ENCODE peak calls at places on chromosomes 2 and 18, in five cellular contexts. One of them, this sample, is unnamed. For H3K4me1, the result is how much of the 10 kb centered on the place peaks cover.

GRCh38 chr2:174826051-174826450 is 61.8 kb upstream of the CHRNA1 start:
- DNase-seq in naive thymus-derived CD4-positive, alpha-beta T cell: no peak
- DNase-seq in OCI-LY7: no peak
- DNase-seq in HCT116: no peak
- DNase-seq in body of pancreas: no peak
- DNase-seq in this sample: no peak

GRCh38 chr2:148802448-148803220 is 72.4 kb upstream of the KIF5C start:
- DNase-seq in naive thymus-derived CD4-positive, alpha-beta T cell: no peak
- DNase-seq in OCI-LY7: no peak
- DNase-seq in HCT116: no peak
- DNase-seq in body of pancreas: no peak
- DNase-seq in this sample: no peak

GRCh38 chr2:196145256-196145655 is 26.1 kb downstream of the STK17B start:
- DNase-seq in naive thymus-derived CD4-positive, alpha-beta T cell: peak
- DNase-seq in OCI-LY7: no peak
- DNase-seq in HCT116: no peak
- DNase-seq in body of pancreas: no peak
- DNase-seq in this sample: no peak

GRCh38 chr18:57737661-57738060 is 65.5 kb downstream of the ATP8B1 start:
- DNase-seq in naive thymus-derived CD4-positive, alpha-beta T cell: no peak
- DNase-seq in OCI-LY7: no peak
- DNase-seq in HCT116: no peak
- DNase-seq in body of pancreas: peak
- DNase-seq in this sample: peak

GRCh38 chr2:240922234-240922981 is 16.3 kb downstream of the CROCC2 start:
- DNase-seq in naive thymus-derived CD4-positive, alpha-beta T cell: no peak
- DNase-seq in OCI-LY7: no peak
- DNase-seq in HCT116: no peak
- DNase-seq in body of pancreas: peak
- DNase-seq in this sample: no peak

GRCh38 chr2:191250400-191250799 is 5.2 kb downstream of the MYO1B start:
- DNase-seq in naive thymus-derived CD4-positive, alpha-beta T cell: no peak
- DNase-seq in OCI-LY7: no peak
- DNase-seq in HCT116: no peak
- DNase-seq in body of pancreas: no peak
- DNase-seq in this sample: peak

GRCh38 chr2:24508878-24509277 is 17.8 kb downstream of the NCOA1 start:
- DNase-seq in naive thymus-derived CD4-positive, alpha-beta T cell: no peak
- DNase-seq in OCI-LY7: no peak
- DNase-seq in HCT116: no peak
- DNase-seq in body of pancreas: no peak
- DNase-seq in this sample: peak

GRCh38 chr18:159037-159652 is 788 bp downstream of the USP14 start:
- DNase-seq in naive thymus-derived CD4-positive, alpha-beta T cell: no peak
- DNase-seq in OCI-LY7: peak
- DNase-seq in HCT116: no peak
- DNase-seq in body of pancreas: no peak
- DNase-seq in this sample: peak

GRCh38 chr2:7725132-7725849 is 808.1 kb downstream of the RNF144A start:
- DNase-seq in naive thymus-derived CD4-positive, alpha-beta T cell: peak
- DNase-seq in OCI-LY7: peak
- DNase-seq in HCT116: no peak
- DNase-seq in body of pancreas: no peak
- DNase-seq in this sample: peak

GRCh38 chr2:60652822-60653315 is 99.4 kb upstream of the BCL11A start:
- DNase-seq in naive thymus-derived CD4-positive, alpha-beta T cell: no peak
- DNase-seq in OCI-LY7: no peak
- DNase-seq in HCT116: no peak
- DNase-seq in body of pancreas: no peak
- DNase-seq in this sample: no peak

GRCh38 chr2:153917570-153917969 is 45.8 kb downstream of the GALNT13 start:
- DNase-seq in naive thymus-derived CD4-positive, alpha-beta T cell: no peak
- DNase-seq in OCI-LY7: no peak
- DNase-seq in HCT116: no peak
- DNase-seq in body of pancreas: no peak
- DNase-seq in this sample: no peak

GRCh38 chr2:67516358-67516757 is 119.2 kb downstream of the ETAA1 start:
- DNase-seq in naive thymus-derived CD4-positive, alpha-beta T cell: no peak
- DNase-seq in OCI-LY7: no peak
- DNase-seq in HCT116: no peak
- DNase-seq in body of pancreas: no peak
- DNase-seq in this sample: no peak

GRCh38 chr2:240468300-240469238 is 33.1 kb downstream of the GPC1 start:
- DNase-seq in naive thymus-derived CD4-positive, alpha-beta T cell: no peak
- DNase-seq in OCI-LY7: no peak
- DNase-seq in HCT116: no peak
- DNase-seq in body of pancreas: no peak
- DNase-seq in this sample: no peak

GRCh38 chr2:212147921-212148513 is 390.6 kb downstream of the ERBB4 start:
- DNase-seq in naive thymus-derived CD4-positive, alpha-beta T cell: no peak
- DNase-seq in OCI-LY7: peak
- DNase-seq in HCT116: no peak
- DNase-seq in body of pancreas: no peak
- DNase-seq in this sample: peak

GRCh38 chr2:222485367-222486211 is 61.2 kb downstream of the SGPP2 start:
- DNase-seq in naive thymus-derived CD4-positive, alpha-beta T cell: no peak
- DNase-seq in OCI-LY7: no peak
- DNase-seq in HCT116: no peak
- DNase-seq in body of pancreas: no peak
- DNase-seq in this sample: no peak

GRCh38 chr2:38835015-38835601 is 40.6 kb downstream of the DHX57 start:
- DNase-seq in naive thymus-derived CD4-positive, alpha-beta T cell: peak
- DNase-seq in OCI-LY7: peak
- DNase-seq in HCT116: peak
- DNase-seq in body of pancreas: no peak
- DNase-seq in this sample: peak

DNA sequence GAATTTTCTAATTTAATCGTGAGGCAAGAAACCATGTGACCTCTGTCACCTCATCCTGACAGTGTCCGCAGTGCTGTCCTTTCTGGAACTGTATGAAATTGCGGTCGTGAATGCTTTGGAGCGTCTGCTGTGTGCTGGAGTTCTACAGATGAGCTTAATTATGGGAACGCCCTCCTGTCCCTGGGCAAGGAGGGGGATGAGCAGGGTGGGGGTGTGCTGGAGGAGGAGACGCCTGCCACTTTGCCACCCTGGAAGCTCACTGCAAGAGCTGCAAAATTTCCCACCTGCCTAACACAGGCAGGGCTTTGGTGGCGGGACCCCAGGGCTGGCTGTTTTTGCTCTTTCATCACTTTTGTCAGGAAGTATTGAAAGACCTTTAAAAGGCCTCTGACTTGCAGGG is 6.5 kb downstream of the LPIN1 start:
- DNase-seq in naive thymus-derived CD4-positive, alpha-beta T cell: no peak
- DNase-seq in OCI-LY7: no peak
- DNase-seq in HCT116: no peak
- DNase-seq in body of pancreas: no peak
- DNase-seq in this sample: no peak
- H3K4me1 ChIP-seq in naive thymus-derived CD4-positive, alpha-beta T cell: half or more
- H3K4me1 ChIP-seq in OCI-LY7: half or more
- H3K4me1 ChIP-seq in HCT116: under half
- H3K4me1 ChIP-seq in body of pancreas: under half
- H3K4me1 ChIP-seq in this sample: under half

DNA sequence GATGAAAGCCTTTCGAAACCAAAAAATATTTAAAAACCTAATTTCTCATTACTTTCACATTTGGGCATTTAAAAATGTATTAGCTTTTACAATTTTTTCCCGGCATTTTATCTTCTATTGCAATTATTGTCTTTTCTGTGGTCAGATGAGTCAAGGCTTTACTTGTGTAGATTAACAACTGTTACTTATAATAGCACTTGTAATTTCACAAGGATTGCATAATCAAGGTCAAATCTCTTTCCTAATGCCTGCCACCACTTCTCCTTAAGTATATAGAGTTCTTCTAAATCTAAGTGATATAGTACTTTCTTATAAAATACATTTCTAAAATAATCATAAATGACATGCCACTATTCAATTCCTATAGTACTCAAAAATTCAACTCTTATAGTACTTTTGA is 67.2 kb downstream of the SLC8A1 start:
- DNase-seq in naive thymus-derived CD4-positive, alpha-beta T cell: no peak
- DNase-seq in OCI-LY7: no peak
- DNase-seq in HCT116: no peak
- DNase-seq in body of pancreas: no peak
- DNase-seq in this sample: no peak
- H3K4me1 ChIP-seq in naive thymus-derived CD4-positive, alpha-beta T cell: under half
- H3K4me1 ChIP-seq in OCI-LY7: under half
- H3K4me1 ChIP-seq in HCT116: under half
- H3K4me1 ChIP-seq in body of pancreas: under half
- H3K4me1 ChIP-seq in this sample: under half

DNA sequence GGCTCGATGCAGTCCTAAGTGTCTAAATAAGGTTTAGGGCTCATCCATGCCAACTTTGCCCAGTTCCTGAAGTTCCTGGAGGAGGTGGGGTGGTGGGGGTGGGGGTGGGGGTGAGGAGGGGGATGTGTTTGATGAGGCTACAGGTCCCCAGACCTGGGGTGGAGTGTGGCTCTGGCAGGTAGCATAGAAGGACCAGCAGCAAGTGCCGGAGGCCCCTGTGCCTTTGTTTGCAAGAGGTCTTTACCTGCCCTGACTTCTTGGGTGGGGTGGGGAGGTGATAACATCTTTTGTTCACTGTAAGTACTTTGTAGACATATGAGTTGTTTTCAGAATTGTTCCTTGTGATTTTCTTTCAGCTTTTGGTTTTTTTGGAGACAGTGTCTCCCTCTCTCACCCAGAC is 10.0 kb downstream of the SH3BP4 start:
- DNase-seq in naive thymus-derived CD4-positive, alpha-beta T cell: no peak
- DNase-seq in OCI-LY7: no peak
- DNase-seq in HCT116: no peak
- DNase-seq in body of pancreas: no peak
- DNase-seq in this sample: no peak
- H3K4me1 ChIP-seq in naive thymus-derived CD4-positive, alpha-beta T cell: under half
- H3K4me1 ChIP-seq in OCI-LY7: under half
- H3K4me1 ChIP-seq in HCT116: under half
- H3K4me1 ChIP-seq in body of pancreas: half or more
- H3K4me1 ChIP-seq in this sample: under half

GRCh38 chr2:102112271-102112670 is 30.3 kb upstream of the IL1R1 start:
- DNase-seq in naive thymus-derived CD4-positive, alpha-beta T cell: no peak
- DNase-seq in OCI-LY7: no peak
- DNase-seq in HCT116: no peak
- DNase-seq in body of pancreas: no peak
- DNase-seq in this sample: no peak
- H3K4me1 ChIP-seq in naive thymus-derived CD4-positive, alpha-beta T cell: under half
- H3K4me1 ChIP-seq in OCI-LY7: under half
- H3K4me1 ChIP-seq in HCT116: under half
- H3K4me1 ChIP-seq in body of pancreas: half or more
- H3K4me1 ChIP-seq in this sample: under half

GRCh38 chr2:84458436-84459027 is 548 bp downstream of the SUCLG1 start:
- DNase-seq in naive thymus-derived CD4-positive, alpha-beta T cell: peak
- DNase-seq in OCI-LY7: peak
- DNase-seq in HCT116: no peak
- DNase-seq in body of pancreas: peak
- DNase-seq in this sample: peak

GRCh38 chr2:84452624-84453023 is 6.5 kb downstream of the SUCLG1 start:
- DNase-seq in naive thymus-derived CD4-positive, alpha-beta T cell: no peak
- DNase-seq in OCI-LY7: no peak
- DNase-seq in HCT116: no peak
- DNase-seq in body of pancreas: no peak
- DNase-seq in this sample: no peak

GRCh38 chr2:84450288-84451227 is 8.5 kb downstream of the SUCLG1 start:
- DNase-seq in naive thymus-derived CD4-positive, alpha-beta T cell: no peak
- DNase-seq in OCI-LY7: no peak
- DNase-seq in HCT116: no peak
- DNase-seq in body of pancreas: no peak
- DNase-seq in this sample: no peak

GRCh38 chr2:84451579-84451978 is 7.5 kb downstream of the SUCLG1 start:
- DNase-seq in naive thymus-derived CD4-positive, alpha-beta T cell: no peak
- DNase-seq in OCI-LY7: peak
- DNase-seq in HCT116: no peak
- DNase-seq in body of pancreas: no peak
- DNase-seq in this sample: no peak

GRCh38 chr2:84454581-84454980 is 4.5 kb downstream of the SUCLG1 start:
- DNase-seq in naive thymus-derived CD4-positive, alpha-beta T cell: no peak
- DNase-seq in OCI-LY7: no peak
- DNase-seq in HCT116: no peak
- DNase-seq in body of pancreas: no peak
- DNase-seq in this sample: no peak
- H3K4me1 ChIP-seq in naive thymus-derived CD4-positive, alpha-beta T cell: under half
- H3K4me1 ChIP-seq in OCI-LY7: under half
- H3K4me1 ChIP-seq in HCT116: under half
- H3K4me1 ChIP-seq in body of pancreas: half or more
- H3K4me1 ChIP-seq in this sample: under half

GRCh38 chr2:219473511-219473910 is 25.2 kb upstream of the GMPPA start:
- DNase-seq in naive thymus-derived CD4-positive, alpha-beta T cell: no peak
- DNase-seq in OCI-LY7: no peak
- DNase-seq in HCT116: no peak
- DNase-seq in body of pancreas: no peak
- DNase-seq in this sample: no peak
- H3K4me1 ChIP-seq in naive thymus-derived CD4-positive, alpha-beta T cell: under half
- H3K4me1 ChIP-seq in OCI-LY7: under half
- H3K4me1 ChIP-seq in HCT116: under half
- H3K4me1 ChIP-seq in body of pancreas: under half
- H3K4me1 ChIP-seq in this sample: under half

DNA sequence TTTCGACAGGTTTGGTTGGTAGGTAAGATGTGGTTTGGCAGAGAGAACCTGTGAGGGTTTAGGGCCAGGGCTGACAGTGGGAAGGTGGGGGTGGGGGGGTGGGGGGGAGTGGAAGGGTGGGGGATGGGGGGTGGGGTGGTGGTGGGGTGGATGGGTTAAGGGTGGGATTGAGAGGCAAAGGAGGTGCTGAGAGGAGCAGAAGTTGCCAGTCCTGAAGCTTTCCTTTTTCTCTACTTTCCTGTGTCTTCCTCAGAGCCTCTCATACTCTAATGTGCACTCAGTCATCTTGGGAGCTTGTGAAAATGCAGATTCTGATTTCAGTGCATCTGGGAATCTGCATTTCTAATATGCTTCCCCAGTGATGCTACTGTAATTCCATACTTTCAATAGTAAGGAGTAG is 21.0 kb downstream of the MAP4K4 start:
- DNase-seq in naive thymus-derived CD4-positive, alpha-beta T cell: no peak
- DNase-seq in OCI-LY7: no peak
- DNase-seq in HCT116: no peak
- DNase-seq in body of pancreas: no peak
- DNase-seq in this sample: no peak
- H3K4me1 ChIP-seq in naive thymus-derived CD4-positive, alpha-beta T cell: half or more
- H3K4me1 ChIP-seq in OCI-LY7: half or more
- H3K4me1 ChIP-seq in HCT116: under half
- H3K4me1 ChIP-seq in body of pancreas: under half
- H3K4me1 ChIP-seq in this sample: under half

This sample was measured in A673.